ENCODE peak calls at places on chromosome 15, in ten cellular contexts. J is AG09319, V is HEK293T, E is COLO829, T is kidney glomerular epithelial cell, H is lower leg skin, O is amygdala, A is activated T-cell treated with anti-CD3 and anti-CD28 coated beads for 24 hours, K is left ventricle myocardium inferior, N is NCI-H460. U is an unnamed sample.

GRCh38 chr15:62870216-62870615 is 172.3 kb upstream of the TPM1 start:
- DNase-seq in J (no peak), V (no peak), E (no peak), T (no peak), H (no peak), O (no peak), A (no peak), K (no peak), N (no peak), U (no peak)

GRCh38 chr15:89642106-89642505 is 13.2 kb downstream of the KIF7 start:
- DNase-seq in J (no peak), V (no peak), E (no peak), T (no peak), H (no peak), O (no peak), A (no peak), K (no peak), N (no peak), U (no peak)

GRCh38 chr15:98292442-98293240 is 332.1 kb downstream of the ARRDC4 start:
- DNase-seq in J (no peak), V (peak; percentile 86), E (peak; percentile 48), T (peak; percentile 19), H (no peak), O (no peak), A (peak; percentile 12), K (peak; percentile 20), N (peak; percentile 33), U (peak; percentile 57)

GRCh38 chr15:86608461-86608860 is 528.8 kb downstream of the AGBL1 start:
- DNase-seq in J (no peak), V (no peak), E (peak; percentile 48), T (no peak), H (no peak), O (peak; percentile 1), A (no peak), K (peak; percentile 16), N (peak; percentile 47), U (no peak)

GRCh38 chr15:25897658-25898057 is 34.5 kb upstream of the ATP10A start:
- DNase-seq in J (no peak), V (no peak), E (no peak), T (no peak), H (no peak), O (no peak), A (no peak), K (no peak), N (no peak), U (no peak)

GRCh38 chr15:73648027-73648295 is 14.8 kb upstream of the NPTN start:
- DNase-seq in J (no peak), V (no peak), E (no peak), T (no peak), H (no peak), O (no peak), A (no peak), K (no peak), N (no peak), U (no peak)

GRCh38 chr15:89812126-89812846 is 2.4 kb downstream of the ANPEP start:
- DNase-seq in J (no peak), V (no peak), E (no peak), T (no peak), H (peak; percentile 88), O (no peak), A (no peak), K (peak; percentile 73), N (no peak), U (no peak)

GRCh38 chr15:77631790-77632551 is 741 bp downstream of the LINGO1 start:
- DNase-seq in J (no peak), V (peak; percentile 53), E (no peak), T (no peak), H (no peak), O (no peak), A (no peak), K (peak; percentile 32), N (no peak), U (no peak)

GRCh38 chr15:52294881-52295420 is 653 bp downstream of the MYO5C start:
- DNase-seq in J (no peak), V (peak; percentile 15), E (no peak), T (no peak), H (no peak), O (no peak), A (no peak), K (no peak), N (no peak), U (no peak)

U was measured in neuronal stem cell.